ENCODE peak calls at places on chromosomes 12 and 14, in seven cellular contexts. One of them, this sample, is unnamed.

GRCh38 chr12:101616027-101616494 is 21.3 kb downstream of the MYBPC1 start:
- DNase-seq in brain microvascular endothelial cell: peak; percentile 3
- DNase-seq in HL-60: peak; percentile 43
- DNase-seq in Peyer's patch: no peak
- DNase-seq in pancreas: no peak
- DNase-seq in spleen: no peak
- DNase-seq in tibial nerve: peak; percentile 54
- DNase-seq in this sample: no peak

GRCh38 chr12:10363922-10364838 is 25.7 kb downstream of the KLRK1 start:
- DNase-seq in brain microvascular endothelial cell: peak; percentile 36
- DNase-seq in HL-60: peak; percentile 40
- DNase-seq in Peyer's patch: peak; percentile 68
- DNase-seq in pancreas: no peak
- DNase-seq in spleen: peak; percentile 82
- DNase-seq in tibial nerve: peak; percentile 57
- DNase-seq in this sample: no peak

GRCh38 chr12:54991161-54991991 is 6.8 kb upstream of the TESPA1 start:
- DNase-seq in brain microvascular endothelial cell: no peak
- DNase-seq in HL-60: no peak
- DNase-seq in Peyer's patch: no peak
- DNase-seq in pancreas: no peak
- DNase-seq in spleen: no peak
- DNase-seq in tibial nerve: no peak
- DNase-seq in this sample: peak; percentile 21

GRCh38 chr12:103783744-103784664 is 57.0 kb downstream of the NT5DC3 start:
- DNase-seq in brain microvascular endothelial cell: no peak
- DNase-seq in HL-60: no peak
- DNase-seq in Peyer's patch: peak; percentile 45
- DNase-seq in pancreas: peak; percentile 80
- DNase-seq in spleen: no peak
- DNase-seq in tibial nerve: no peak
- DNase-seq in this sample: no peak

GRCh38 chr12:20181416-20181815 is 186.9 kb upstream of the PDE3A start:
- DNase-seq in brain microvascular endothelial cell: no peak
- DNase-seq in HL-60: no peak
- DNase-seq in Peyer's patch: no peak
- DNase-seq in pancreas: no peak
- DNase-seq in spleen: no peak
- DNase-seq in tibial nerve: no peak
- DNase-seq in this sample: no peak

GRCh38 chr12:61610143-61610542 is 650.1 kb upstream of the USP15 start:
- DNase-seq in brain microvascular endothelial cell: no peak
- DNase-seq in HL-60: no peak
- DNase-seq in Peyer's patch: no peak
- DNase-seq in pancreas: no peak
- DNase-seq in spleen: no peak
- DNase-seq in tibial nerve: no peak
- DNase-seq in this sample: no peak

GRCh38 chr12:107570721-107571120 is 114.9 kb upstream of the PWP1 start:
- DNase-seq in brain microvascular endothelial cell: peak; percentile 63
- DNase-seq in HL-60: no peak
- DNase-seq in Peyer's patch: peak; percentile 82
- DNase-seq in pancreas: no peak
- DNase-seq in spleen: no peak
- DNase-seq in tibial nerve: no peak
- DNase-seq in this sample: no peak

GRCh38 chr14:32933943-32934890 is 4.5 kb upstream of the NPAS3 start:
- DNase-seq in brain microvascular endothelial cell: peak; percentile 12
- DNase-seq in HL-60: no peak
- DNase-seq in Peyer's patch: no peak
- DNase-seq in pancreas: peak; percentile 60
- DNase-seq in spleen: no peak
- DNase-seq in tibial nerve: no peak
- DNase-seq in this sample: no peak

GRCh38 chr12:129662184-129662583 is 241.6 kb downstream of the TMEM132D start:
- DNase-seq in brain microvascular endothelial cell: no peak
- DNase-seq in HL-60: no peak
- DNase-seq in Peyer's patch: no peak
- DNase-seq in pancreas: no peak
- DNase-seq in spleen: no peak
- DNase-seq in tibial nerve: no peak
- DNase-seq in this sample: no peak

GRCh38 chr12:121114806-121115205 is 17.9 kb upstream of the P2RX7 start:
- DNase-seq in brain microvascular endothelial cell: no peak
- DNase-seq in HL-60: no peak
- DNase-seq in Peyer's patch: no peak
- DNase-seq in pancreas: no peak
- DNase-seq in spleen: no peak
- DNase-seq in tibial nerve: no peak
- DNase-seq in this sample: no peak

GRCh38 chr12:21946983-21947382 is 5.8 kb upstream of the ABCC9 start:
- DNase-seq in brain microvascular endothelial cell: no peak
- DNase-seq in HL-60: no peak
- DNase-seq in Peyer's patch: no peak
- DNase-seq in pancreas: no peak
- DNase-seq in spleen: no peak
- DNase-seq in tibial nerve: no peak
- DNase-seq in this sample: no peak

GRCh38 chr14:51317373-51317772 is 77.3 kb downstream of the TMX1 start:
- DNase-seq in brain microvascular endothelial cell: no peak
- DNase-seq in HL-60: no peak
- DNase-seq in Peyer's patch: no peak
- DNase-seq in pancreas: no peak
- DNase-seq in spleen: no peak
- DNase-seq in tibial nerve: no peak
- DNase-seq in this sample: no peak

GRCh38 chr14:26709019-26709418 is 111.2 kb upstream of the NOVA1 start:
- DNase-seq in brain microvascular endothelial cell: no peak
- DNase-seq in HL-60: no peak
- DNase-seq in Peyer's patch: no peak
- DNase-seq in pancreas: no peak
- DNase-seq in spleen: no peak
- DNase-seq in tibial nerve: no peak
- DNase-seq in this sample: no peak

GRCh38 chr12:95646781-95647184 is 95.5 kb upstream of the USP44 start:
- DNase-seq in brain microvascular endothelial cell: peak; percentile 77
- DNase-seq in HL-60: no peak
- DNase-seq in Peyer's patch: no peak
- DNase-seq in pancreas: no peak
- DNase-seq in spleen: no peak
- DNase-seq in tibial nerve: no peak
- DNase-seq in this sample: no peak

GRCh38 chr14:68935761-68936209 is 43.3 kb downstream of the ACTN1 start:
- DNase-seq in brain microvascular endothelial cell: no peak
- DNase-seq in HL-60: no peak
- DNase-seq in Peyer's patch: no peak
- DNase-seq in pancreas: peak; percentile 75
- DNase-seq in spleen: no peak
- DNase-seq in tibial nerve: no peak
- DNase-seq in this sample: no peak

GRCh38 chr12:40232602-40233001 is 7.8 kb downstream of the LRRK2 start:
- DNase-seq in brain microvascular endothelial cell: no peak
- DNase-seq in HL-60: no peak
- DNase-seq in Peyer's patch: no peak
- DNase-seq in pancreas: no peak
- DNase-seq in spleen: no peak
- DNase-seq in tibial nerve: no peak
- DNase-seq in this sample: no peak

GRCh38 chr12:23662966-23663365 is 286.5 kb downstream of the SOX5 start:
- DNase-seq in brain microvascular endothelial cell: no peak
- DNase-seq in HL-60: no peak
- DNase-seq in Peyer's patch: no peak
- DNase-seq in pancreas: no peak
- DNase-seq in spleen: no peak
- DNase-seq in tibial nerve: peak; percentile 29
- DNase-seq in this sample: no peak

GRCh38 chr12:1881301-1881700 is 37.2 kb downstream of the CACNA2D4 start:
- DNase-seq in brain microvascular endothelial cell: no peak
- DNase-seq in HL-60: no peak
- DNase-seq in Peyer's patch: no peak
- DNase-seq in pancreas: no peak
- DNase-seq in spleen: no peak
- DNase-seq in tibial nerve: no peak
- DNase-seq in this sample: no peak

GRCh38 chr14:98951521-98952152 is 320.4 kb downstream of the BCL11B start:
- DNase-seq in brain microvascular endothelial cell: no peak
- DNase-seq in HL-60: no peak
- DNase-seq in Peyer's patch: no peak
- DNase-seq in pancreas: no peak
- DNase-seq in spleen: no peak
- DNase-seq in tibial nerve: no peak
- DNase-seq in this sample: no peak
- H3K27me3 ChIP-seq in brain microvascular endothelial cell: no peaks in the 10 kb centered on the region
- H3K27me3 ChIP-seq in HL-60: no peaks in the 10 kb centered on the region
- H3K27me3 ChIP-seq in Peyer's patch: no peaks in the 10 kb centered on the region
- H3K27me3 ChIP-seq in pancreas: no peaks in the 10 kb centered on the region
- H3K27me3 ChIP-seq in spleen: no peaks in the 10 kb centered on the region
- H3K27me3 ChIP-seq in tibial nerve: no peaks in the 10 kb centered on the region
- H3K27me3 ChIP-seq in this sample: no peaks in the 10 kb centered on the region

DNA sequence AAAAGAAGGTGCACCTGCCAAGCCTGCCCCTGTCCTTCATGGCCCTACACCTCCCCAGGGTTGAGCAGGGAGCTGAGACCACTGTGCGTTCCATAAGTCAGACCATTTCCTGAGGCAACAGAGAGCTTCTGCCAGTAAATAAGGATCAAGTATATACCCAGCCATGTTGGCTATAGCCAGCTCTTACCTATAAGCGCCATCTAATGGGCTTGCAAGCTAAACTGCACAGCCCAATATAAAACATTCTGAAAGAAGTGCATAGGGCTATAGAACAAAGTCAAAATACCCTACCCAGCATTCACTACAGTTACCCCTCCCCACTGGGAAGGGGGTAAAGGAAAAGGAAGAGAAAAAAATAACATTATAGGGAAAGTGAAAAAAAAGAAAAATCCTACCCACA is 59.3 kb upstream of the SCAF11 start:
- DNase-seq in brain microvascular endothelial cell: no peak
- DNase-seq in HL-60: no peak
- DNase-seq in Peyer's patch: no peak
- DNase-seq in pancreas: no peak
- DNase-seq in spleen: no peak
- DNase-seq in tibial nerve: no peak
- DNase-seq in this sample: no peak
- TF ChIP-seq CTCF in brain microvascular endothelial cell: no peak
- TF ChIP-seq CTCF in HL-60: no peak
- TF ChIP-seq CTCF in Peyer's patch: no peak
- TF ChIP-seq CTCF in pancreas: no peak
- TF ChIP-seq CTCF in spleen: no peak
- TF ChIP-seq CTCF in tibial nerve: no peak
- TF ChIP-seq CTCF in this sample: no peak

GRCh38 chr12:32897688-32898573 is 1.4 kb upstream of the PKP2 start:
- DNase-seq in brain microvascular endothelial cell: no peak
- DNase-seq in HL-60: no peak
- DNase-seq in Peyer's patch: no peak
- DNase-seq in pancreas: no peak
- DNase-seq in spleen: no peak
- DNase-seq in tibial nerve: no peak
- DNase-seq in this sample: no peak

GRCh38 chr12:32896438-32897275 is at the start of gene PKP2:
- DNase-seq in brain microvascular endothelial cell: no peak
- DNase-seq in HL-60: no peak
- DNase-seq in Peyer's patch: peak; percentile 87
- DNase-seq in pancreas: peak; percentile 94
- DNase-seq in spleen: peak; percentile 85
- DNase-seq in tibial nerve: peak; percentile 21
- DNase-seq in this sample: no peak

GRCh38 chr12:32897276-32897615 is 669 bp upstream of the PKP2 start:
- DNase-seq in brain microvascular endothelial cell: no peak
- DNase-seq in HL-60: no peak
- DNase-seq in Peyer's patch: no peak
- DNase-seq in pancreas: no peak
- DNase-seq in spleen: no peak
- DNase-seq in tibial nerve: no peak
- DNase-seq in this sample: no peak

GRCh38 chr12:32894566-32894965 is 2.0 kb downstream of the PKP2 start:
- DNase-seq in brain microvascular endothelial cell: no peak
- DNase-seq in HL-60: no peak
- DNase-seq in Peyer's patch: no peak
- DNase-seq in pancreas: no peak
- DNase-seq in spleen: no peak
- DNase-seq in tibial nerve: no peak
- DNase-seq in this sample: no peak

DNA sequence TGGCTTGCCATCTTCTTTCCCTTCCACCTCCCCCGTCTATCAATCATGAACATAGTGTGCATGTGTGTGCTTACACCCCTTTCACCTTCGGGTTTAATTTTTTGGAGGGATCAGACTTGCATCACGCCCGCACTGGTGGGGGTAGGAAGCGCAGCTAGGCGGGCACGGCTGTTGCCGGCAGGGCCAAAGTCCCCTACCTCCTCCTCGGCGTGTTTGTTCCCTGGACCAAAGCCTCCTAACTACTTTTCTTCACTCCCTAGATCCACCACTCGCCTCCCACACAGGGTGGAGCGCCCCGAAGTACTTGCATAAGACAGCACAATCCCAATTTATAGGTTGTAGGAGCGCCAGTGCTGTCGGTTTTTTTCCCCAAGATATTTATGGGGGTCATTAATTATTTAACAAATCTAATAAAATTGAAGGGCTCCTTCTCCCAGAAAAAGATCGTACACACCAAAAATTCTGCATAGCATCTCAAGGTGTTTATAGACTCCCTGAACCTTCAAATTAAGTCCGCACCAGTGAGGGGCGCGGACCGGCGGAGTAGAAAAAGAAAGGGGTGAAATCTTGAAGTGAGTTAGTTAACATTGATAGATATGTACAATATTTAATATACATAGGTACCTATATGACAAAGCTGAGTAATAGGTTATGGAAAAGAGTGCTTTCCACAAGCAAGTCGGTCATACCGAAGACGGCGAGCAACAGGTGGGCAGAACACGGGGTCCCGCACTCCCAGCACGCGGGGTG is 714 bp downstream of the PKP2 start:
- DNase-seq in brain microvascular endothelial cell: no peak
- DNase-seq in HL-60: no peak
- DNase-seq in Peyer's patch: peak; percentile 72
- DNase-seq in pancreas: peak; percentile 60
- DNase-seq in spleen: no peak
- DNase-seq in tibial nerve: no peak
- DNase-seq in this sample: no peak
- H3K4me3 ChIP-seq in brain microvascular endothelial cell: peak overlapping the region; percentile 58
- H3K4me3 ChIP-seq in HL-60: peak overlapping the region; percentile 40
- H3K4me3 ChIP-seq in Peyer's patch: peak overlapping the region; percentile 53
- H3K4me3 ChIP-seq in pancreas: peak overlapping the region; percentile 83
- H3K4me3 ChIP-seq in spleen: peak overlapping the region; percentile 52
- H3K4me3 ChIP-seq in tibial nerve: peak overlapping the region; percentile 46
- H3K4me3 ChIP-seq in this sample: peak overlapping the region; percentile 23

DNA sequence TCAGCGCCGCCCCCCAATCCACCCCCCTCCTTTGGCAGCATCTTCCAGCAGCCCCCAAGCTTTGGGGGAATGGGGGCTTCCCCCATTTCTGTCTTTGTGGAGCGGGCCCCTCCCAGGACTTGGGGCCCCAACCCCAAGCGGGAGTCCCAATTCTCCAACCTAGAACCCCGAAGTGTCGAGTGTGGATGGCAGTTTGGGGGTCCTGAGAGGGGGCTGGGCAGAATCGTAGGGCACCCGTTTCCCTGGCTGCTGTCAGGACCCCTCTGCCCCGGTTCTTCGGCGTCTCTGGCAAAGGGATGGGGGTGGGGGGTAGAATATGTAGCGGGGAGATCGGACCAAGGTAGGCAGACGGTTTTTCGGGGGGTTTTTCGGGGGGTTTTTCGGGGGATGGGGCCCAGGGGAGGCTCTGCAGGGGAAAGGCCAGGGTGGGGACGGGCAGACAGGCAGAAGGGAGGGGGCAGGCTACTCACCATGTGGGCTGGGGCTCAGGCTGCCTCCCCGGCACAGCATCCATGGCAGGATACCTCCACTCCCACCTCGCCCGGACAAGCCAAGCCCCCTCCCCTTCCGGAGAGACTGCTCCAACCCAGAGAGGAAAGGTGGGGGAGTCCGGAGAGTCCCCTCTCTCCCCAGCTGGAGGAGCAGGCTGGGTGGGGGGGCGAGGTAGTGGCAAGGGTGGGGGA is 739 bp downstream of the JPH4 start:
- DNase-seq in brain microvascular endothelial cell: no peak
- DNase-seq in HL-60: no peak
- DNase-seq in Peyer's patch: no peak
- DNase-seq in pancreas: no peak
- DNase-seq in spleen: no peak
- DNase-seq in tibial nerve: no peak
- DNase-seq in this sample: no peak
- H3K27me3 ChIP-seq in brain microvascular endothelial cell: peaks cover 44% of the 10 kb centered on the region
- H3K27me3 ChIP-seq in HL-60: peaks cover 36% of the 10 kb centered on the region
- H3K27me3 ChIP-seq in Peyer's patch: peaks cover 28% of the 10 kb centered on the region
- H3K27me3 ChIP-seq in pancreas: no peaks in the 10 kb centered on the region
- H3K27me3 ChIP-seq in spleen: peaks cover 25% of the 10 kb centered on the region
- H3K27me3 ChIP-seq in tibial nerve: no peaks in the 10 kb centered on the region
- H3K27me3 ChIP-seq in this sample: peaks cover 25% of the 10 kb centered on the region